ENCODE peak calls at places on chromosomes 3 and 15, in seven cellular contexts. K is GM12892, B is HL-60, F is NCI-H1105 treated with DMSO at 0.1 percent for 48 hours, V is cortex of kidney, A is dorsolateral prefrontal cortex, G is pulmonary artery endothelial cell. U is an unnamed sample.

GRCh38 chr3:117400303-117400702 is 690.7 kb downstream of the TUSC7 start:
- DNase-seq in K (no peak), B (no peak), V (no peak), F (no peak), G (no peak), A (no peak), U (no peak)

GRCh38 chr3:38601971-38602550 is 47.4 kb downstream of the SCN5A start:
- DNase-seq in K (no peak), A (no peak), V (no peak), G (no peak), B (no peak), F (no peak), U (no peak)

GRCh38 chr3:27666708-27667107 is 55.4 kb downstream of the EOMES start:
- DNase-seq in A (peak; percentile 92), B (peak; percentile 93), G (no peak), V (no peak), K (no peak), F (peak; percentile 39), U (peak; percentile 83)

GRCh38 chr15:39128746-39129145 is 452.1 kb upstream of the THBS1 start:
- DNase-seq in F (no peak), G (no peak), B (no peak), A (no peak), V (no peak), K (no peak), U (no peak)

GRCh38 chr15:88401972-88402656 is 65.1 kb downstream of the MRPL46 start:
- DNase-seq in K (no peak), A (peak; percentile 67), G (no peak), V (no peak), F (no peak), B (peak; percentile 36), U (no peak)

GRCh38 chr3:39013289-39013688 is 38.5 kb downstream of the SCN11A start:
- DNase-seq in A (no peak), B (no peak), G (no peak), F (no peak), V (no peak), K (no peak), U (no peak)

GRCh38 chr15:101000271-101000681 is 81.1 kb downstream of the LRRK1 start:
- DNase-seq in G (no peak), F (no peak), B (no peak), V (no peak), K (no peak), A (no peak), U (no peak)

GRCh38 chr3:127755305-127755681 is 67.0 kb downstream of the MGLL start:
- DNase-seq in F (no peak), A (no peak), V (no peak), K (no peak), G (no peak), B (no peak), U (no peak)

GRCh38 chr3:133293397-133294107 is 106.3 kb upstream of the BFSP2 start:
- DNase-seq in G (no peak), B (no peak), F (peak; percentile 70), V (no peak), K (no peak), A (no peak), U (no peak)

GRCh38 chr3:194205675-194206133 is 69.8 kb downstream of the HES1 start:
- DNase-seq in G (no peak), V (no peak), B (peak; percentile 80), F (peak; percentile 12), A (no peak), K (no peak), U (no peak)

GRCh38 chr3:164230385-164231094 is 847.8 kb downstream of the SI start:
- DNase-seq in K (no peak), G (no peak), F (no peak), A (no peak), V (no peak), B (no peak), U (no peak)

GRCh38 chr15:78715930-78716329 is 74.9 kb upstream of the CHRNB4 start:
- DNase-seq in G (no peak), F (no peak), B (no peak), V (no peak), K (no peak), A (no peak), U (no peak)

GRCh38 chr3:129614435-129614834 is 8.0 kb upstream of the PLXND1 start:
- DNase-seq in V (no peak), B (no peak), F (no peak), K (no peak), A (no peak), G (no peak), U (no peak)

GRCh38 chr15:84598250-84598649 is 2.6 kb upstream of the ZSCAN2 start:
- DNase-seq in G (no peak), A (no peak), B (peak; percentile 91), V (no peak), K (no peak), F (no peak), U (no peak)

GRCh38 chr3:183699238-183699947 is 1.8 kb downstream of the YEATS2 start:
- DNase-seq in K (no peak), B (peak; percentile 5), F (no peak), G (no peak), A (no peak), V (no peak), U (no peak)

GRCh38 chr3:24678441-24678865 is 183.8 kb upstream of the THRB start:
- DNase-seq in B (peak; percentile 28), K (no peak), F (no peak), V (no peak), A (no peak), G (no peak), U (peak; percentile 53)

GRCh38 chr3:133887951-133888703 is 7.6 kb downstream of the RAB6B start:
- DNase-seq in K (no peak), A (peak; percentile 32), G (no peak), F (no peak), B (peak; percentile 85), V (no peak), U (no peak)

GRCh38 chr15:78726870-78727551 is 84.3 kb downstream of the ADAMTS7 start:
- DNase-seq in G (no peak), V (no peak), A (no peak), F (no peak), B (no peak), K (no peak), U (no peak)

GRCh38 chr15:78617131-78617915 is 3.5 kb downstream of the CHRNA3 start:
- DNase-seq in K (no peak), V (no peak), B (no peak), F (no peak), A (no peak), G (no peak), U (no peak)

GRCh38 chr3:134244921-134245320 is 5.7 kb downstream of the RYK start:
- DNase-seq in G (no peak), F (no peak), K (no peak), A (no peak), V (no peak), B (no peak), U (no peak)

GRCh38 chr15:52144656-52145055 is 32.1 kb upstream of the BCL2L10 start:
- DNase-seq in K (no peak), A (no peak), F (no peak), V (no peak), G (no peak), B (no peak), U (no peak)

GRCh38 chr3:112136959-112137693 is 4.1 kb upstream of the GCSAM start:
- DNase-seq in F (no peak), G (no peak), K (no peak), V (no peak), B (peak; percentile 46), A (no peak), U (no peak)

GRCh38 chr3:110881069-110881468 is 190.5 kb upstream of the NECTIN3 start:
- DNase-seq in B (peak; percentile 7), G (no peak), K (no peak), F (peak; percentile 92), A (peak; percentile 44), V (no peak), U (no peak)